ENCODE peak calls at places on chromosomes 7 and 10, in ten cellular contexts. U is stimulated activated CD4-positive, alpha-beta T cell treated with anti-CD3 and anti-CD28 coated beads, Interleukin-1b, Interleukin-23, amount 100 ng/mL, for 4 hours; Z is HFF-Myc; W is trophoblast cell; A is GM23338; V is activated T-helper 1 cell treated with Interleukin-2 at 50 U/mL for 16 hours; E is pons; H is Calu3; T is activated naive CD8-positive, alpha-beta T cell treated with anti-CD3 and anti-CD28 coated beads for 36 hours; R is ELR. K is an unnamed sample.

GRCh38 chr10:12051241-12051640 is 8.6 kb upstream of the UPF2 start:
- DNase-seq in U (no peak), Z (no peak), W (no peak), A (no peak), V (no peak), E (no peak), H (no peak), T (no peak), R (no peak), K (no peak)

GRCh38 chr7:150685219-150686029 is at the start of gene GIMAP2:
- DNase-seq in U (no peak), Z (no peak), W (peak; percentile 10), A (no peak), V (no peak), E (peak; percentile 77), H (no peak), T (no peak), R (peak; percentile 35), K (no peak)

GRCh38 chr7:15929406-15929805 is 242.9 kb upstream of the MEOX2 start:
- DNase-seq in U (no peak), Z (no peak), W (no peak), A (no peak), V (no peak), E (no peak), H (no peak), T (no peak), R (no peak), K (no peak)

GRCh38 chr10:33133557-33133956 is 175.5 kb upstream of the ITGB1 start:
- DNase-seq in U (no peak), Z (no peak), W (no peak), A (no peak), V (no peak), E (no peak), H (no peak), T (no peak), R (peak; percentile 41), K (no peak)

GRCh38 chr10:107733328-107733727 is 568.8 kb upstream of the SORCS1 start:
- DNase-seq in U (no peak), Z (no peak), W (no peak), A (no peak), V (no peak), E (no peak), H (no peak), T (no peak), R (peak; percentile 85), K (no peak)

GRCh38 chr7:134777908-134778580 is 1.4 kb upstream of the CALD1 start:
- DNase-seq in U (no peak), Z (no peak), W (peak; percentile 61), A (no peak), V (no peak), E (no peak), H (no peak), T (no peak), R (peak; percentile 16), K (no peak)

GRCh38 chr7:50613473-50613872 is 48.3 kb upstream of the DDC start:
- DNase-seq in U (no peak), Z (no peak), W (no peak), A (no peak), V (no peak), E (no peak), H (no peak), T (no peak), R (no peak), K (no peak)

GRCh38 chr10:67802767-67803538 is 35.0 kb downstream of the DNAJC12 start:
- DNase-seq in U (no peak), Z (no peak), W (no peak), A (no peak), V (no peak), E (no peak), H (no peak), T (no peak), R (peak; percentile 8), K (no peak)

GRCh38 chr10:34732926-34733325 is 82.2 kb downstream of the PARD3 start:
- DNase-seq in U (no peak), Z (no peak), W (no peak), A (peak; percentile 77), V (no peak), E (no peak), H (no peak), T (no peak), R (peak; percentile 87), K (no peak)

GRCh38 chr7:17298840-17299476 is 506 bp downstream of the AHR start:
- DNase-seq in U (peak; percentile 51), Z (no peak), W (peak; percentile 63), A (peak; percentile 76), V (peak; percentile 45), E (peak; percentile 29), H (peak; percentile 70), T (peak; percentile 64), R (peak; percentile 69), K (peak; percentile 52)

GRCh38 chr7:138665669-138666140 is 35.5 kb downstream of the SVOPL start:
- DNase-seq in U (no peak), Z (no peak), W (no peak), A (no peak), V (no peak), E (peak; percentile 87), H (no peak), T (no peak), R (no peak), K (no peak)

GRCh38 chr10:121514141-121514865 is 83.9 kb downstream of the FGFR2 start:
- DNase-seq in U (no peak), Z (no peak), W (peak; percentile 91), A (no peak), V (no peak), E (no peak), H (no peak), T (no peak), R (no peak), K (no peak)

GRCh38 chr7:55325371-55325792 is 39.8 kb upstream of the LANCL2 start:
- DNase-seq in U (no peak), Z (peak; percentile 71), W (peak; percentile 18), A (no peak), V (no peak), E (peak; percentile 2), H (no peak), T (no peak), R (peak; percentile 88), K (peak; percentile 75)

GRCh38 chr10:110151467-110151866 is 55.9 kb upstream of the MXI1 start:
- DNase-seq in U (no peak), Z (no peak), W (no peak), A (no peak), V (no peak), E (no peak), H (peak; percentile 71), T (no peak), R (no peak), K (no peak)

GRCh38 chr7:151601521-151602305 is 82.0 kb upstream of the RHEB start:
- DNase-seq in U (no peak), Z (no peak), W (peak; percentile 96), A (no peak), V (no peak), E (no peak), H (no peak), T (no peak), R (peak; percentile 29), K (no peak)

GRCh38 chr7:30795161-30795943 is 24.1 kb downstream of the MINDY4 start:
- DNase-seq in U (no peak), Z (no peak), W (peak; percentile 56), A (peak; percentile 42), V (no peak), E (no peak), H (no peak), T (no peak), R (peak; percentile 33), K (no peak)

GRCh38 chr10:72784551-72785421 is 92.8 kb downstream of the MCU start:
- DNase-seq in U (no peak), Z (peak; percentile 80), W (peak; percentile 57), A (peak; percentile 76), V (no peak), E (peak; percentile 40), H (peak; percentile 80), T (no peak), R (peak; percentile 67), K (no peak)

GRCh38 chr7:129949292-129950133 is 3.2 kb downstream of the UBE2H start:
- DNase-seq in U (no peak), Z (peak; percentile 50), W (peak; percentile 92), A (peak; percentile 72), V (no peak), E (peak; percentile 66), H (peak; percentile 32), T (peak; percentile 40), R (peak; percentile 87), K (no peak)

GRCh38 chr7:99489235-99489634 is 10.8 kb downstream of the ZNF394 start:
- DNase-seq in U (no peak), Z (no peak), W (no peak), A (peak; percentile 55), V (no peak), E (no peak), H (no peak), T (no peak), R (no peak), K (no peak)

GRCh38 chr10:12796431-12797185 is 204.9 kb downstream of the CCDC3 start:
- DNase-seq in U (no peak), Z (no peak), W (no peak), A (no peak), V (no peak), E (no peak), H (no peak), T (no peak), R (no peak), K (no peak)

GRCh38 chr10:58028597-58029366 is 238.9 kb downstream of the IPMK start:
- DNase-seq in U (no peak), Z (peak; percentile 89), W (peak; percentile 90), A (no peak), V (no peak), E (no peak), H (no peak), T (no peak), R (peak; percentile 86), K (no peak)

GRCh38 chr10:89942217-89942616 is 240.8 kb downstream of the KIF20B start:
- DNase-seq in U (no peak), Z (no peak), W (no peak), A (no peak), V (no peak), E (no peak), H (no peak), T (no peak), R (no peak), K (no peak)

GRCh38 chr10:126058104-126058503 is 161.7 kb downstream of the FANK1 start:
- DNase-seq in U (no peak), Z (no peak), W (no peak), A (no peak), V (no peak), E (no peak), H (no peak), T (no peak), R (no peak), K (no peak)

GRCh38 chr7:142554555-142555532 is 194.4 kb upstream of the PRSS1 start:
- DNase-seq in U (no peak), Z (no peak), W (peak; percentile 28), A (no peak), V (no peak), E (no peak), H (peak; percentile 8), T (no peak), R (peak; percentile 41), K (no peak)

GRCh38 chr10:84333864-84334451 is 5.6 kb downstream of the CCSER2 start:
- DNase-seq in U (peak; percentile 6), Z (no peak), W (peak; percentile 72), A (peak; percentile 53), V (peak; percentile 45), E (no peak), H (no peak), T (peak; percentile 65), R (peak; percentile 53), K (no peak)

GRCh38 chr7:15829689-15830088 is 143.2 kb upstream of the MEOX2 start:
- DNase-seq in U (no peak), Z (no peak), W (no peak), A (no peak), V (no peak), E (no peak), H (no peak), T (no peak), R (no peak), K (peak; percentile 36)

GRCh38 chr7:74490546-74490945 is 36.8 kb downstream of the GTF2IRD1 start:
- DNase-seq in U (no peak), Z (no peak), W (no peak), A (no peak), V (no peak), E (peak; percentile 69), H (no peak), T (no peak), R (no peak), K (no peak)

GRCh38 chr7:30469303-30469702 is 9.3 kb downstream of the NOD1 start:
- DNase-seq in U (no peak), Z (peak; percentile 94), W (peak; percentile 48), A (peak; percentile 96), V (no peak), E (peak; percentile 54), H (peak; percentile 78), T (no peak), R (peak; percentile 97), K (peak; percentile 87)

K was measured in heart left ventricle.